ENCODE peak calls at places on chromosomes 4 and X, in ten cellular contexts. X is AG09309, B is bronchial epithelial cell, O is thyroid gland, F is suprapubic skin, V is MM.1S, D is Peyer's patch, K is heart right ventricle, E is mucosa of descending colon, Q is colonic mucosa. W is an unnamed sample.

GRCh38 chr4:42761804-42762203 is 104.9 kb upstream of the ATP8A1 start:
- DNase-seq in X (no peak), B (no peak), O (no peak), F (no peak), V (no peak), D (no peak), K (no peak), E (no peak), Q (no peak), W (no peak)

GRCh38 chrX:134294548-134294947 is 57.6 kb downstream of the CCDC160 start:
- DNase-seq in X (no peak), B (peak), O (no peak), F (no peak), V (no peak), D (no peak), K (no peak), E (no peak), Q (no peak), W (no peak)

GRCh38 chr4:76434901-76435688 is at the start of gene SHROOM3:
- DNase-seq in X (no peak), B (peak), O (peak), F (no peak), V (peak), D (no peak), K (no peak), E (no peak), Q (no peak), W (no peak)

GRCh38 chr4:19014594-19014993 is 993.0 kb upstream of the LCORL start:
- DNase-seq in X (no peak), B (no peak), O (no peak), F (no peak), V (no peak), D (no peak), K (no peak), E (no peak), Q (no peak), W (no peak)

GRCh38 chr4:4618846-4619245 is 77.0 kb upstream of the STX18 start:
- DNase-seq in X (no peak), B (no peak), O (no peak), F (no peak), V (no peak), D (no peak), K (no peak), E (no peak), Q (no peak), W (no peak)

GRCh38 chr4:22987861-22988260 is 295.1 kb downstream of the GBA3 start:
- DNase-seq in X (no peak), B (peak), O (no peak), F (no peak), V (no peak), D (no peak), K (no peak), E (no peak), Q (no peak), W (no peak)

GRCh38 chr4:54802336-54802735 is 144.6 kb downstream of the KIT start:
- DNase-seq in X (no peak), B (no peak), O (no peak), F (no peak), V (no peak), D (no peak), K (no peak), E (no peak), Q (no peak), W (no peak)

GRCh38 chr4:118904935-118905334 is 16.3 kb downstream of the SYNPO2 start:
- DNase-seq in X (no peak), B (no peak), O (no peak), F (no peak), V (no peak), D (no peak), K (no peak), E (no peak), Q (no peak), W (no peak)

GRCh38 chr4:85968945-85969830 is 390.7 kb downstream of the MAPK10 start:
- DNase-seq in X (no peak), B (peak), O (no peak), F (no peak), V (peak), D (no peak), K (no peak), E (peak), Q (no peak), W (no peak)

GRCh38 chrX:9285342-9285771 is 179.5 kb upstream of the TBL1X start:
- DNase-seq in X (no peak), B (no peak), O (no peak), F (no peak), V (no peak), D (no peak), K (no peak), E (no peak), Q (no peak), W (no peak)

GRCh38 chr4:86448891-86449290 is 89.0 kb upstream of the MAPK10 start:
- DNase-seq in X (no peak), B (no peak), O (no peak), F (no peak), V (no peak), D (no peak), K (no peak), E (no peak), Q (no peak), W (no peak)

GRCh38 chr4:154366956-154367355 is 124.6 kb downstream of the DCHS2 start:
- DNase-seq in X (no peak), B (no peak), O (peak), F (no peak), V (no peak), D (no peak), K (no peak), E (no peak), Q (no peak), W (no peak)

GRCh38 chrX:150032742-150033141 is 94.5 kb upstream of the EOLA2 start:
- DNase-seq in X (peak), B (peak), O (no peak), F (no peak), V (no peak), D (no peak), K (no peak), E (no peak), Q (no peak), W (no peak)

GRCh38 chrX:107429090-107429489 is 20.4 kb upstream of the FRMPD3 start:
- DNase-seq in X (no peak), B (peak), O (peak), F (no peak), V (peak), D (no peak), K (no peak), E (peak), Q (peak), W (no peak)

GRCh38 chrX:50471390-50471789 is 765 bp upstream of the DGKK start:
- DNase-seq in X (no peak), B (no peak), O (no peak), F (no peak), V (no peak), D (no peak), K (no peak), E (no peak), Q (no peak), W (no peak)

GRCh38 chr4:67776746-67777145 is 22.6 kb upstream of the GNRHR start:
- DNase-seq in X (no peak), B (no peak), O (no peak), F (no peak), V (no peak), D (no peak), K (no peak), E (no peak), Q (no peak), W (no peak)

GRCh38 chrX:137568741-137569469 is 3.0 kb downstream of the ZIC3 start:
- DNase-seq in X (no peak), B (no peak), O (no peak), F (no peak), V (no peak), D (no peak), K (no peak), E (no peak), Q (no peak), W (no peak)

GRCh38 chrX:79259073-79259689 is 108.0 kb downstream of the ITM2A start:
- DNase-seq in X (no peak), B (no peak), O (no peak), F (no peak), V (peak), D (no peak), K (peak), E (peak), Q (no peak), W (no peak)

GRCh38 chrX:38796926-38797325 is 4.3 kb upstream of the MID1IP1 start:
- DNase-seq in X (no peak), B (peak), O (no peak), F (no peak), V (no peak), D (no peak), K (no peak), E (no peak), Q (no peak), W (no peak)

GRCh38 chr4:1676605-1677525 is 7.2 kb downstream of the FAM53A start:
- DNase-seq in X (no peak), B (no peak), O (no peak), F (no peak), V (no peak), D (no peak), K (no peak), E (no peak), Q (no peak), W (no peak)

GRCh38 chr4:26161030-26161824 is 159.6 kb upstream of the RBPJ start:
- DNase-seq in X (no peak), B (no peak), O (no peak), F (no peak), V (no peak), D (no peak), K (no peak), E (no peak), Q (no peak), W (no peak)

GRCh38 chr4:116599859-116600258 is 485.5 kb downstream of the TRAM1L1 start:
- DNase-seq in X (no peak), B (no peak), O (no peak), F (no peak), V (no peak), D (no peak), K (no peak), E (no peak), Q (no peak), W (peak)

GRCh38 chrX:20968996-20969395 is 405.2 kb upstream of the CNKSR2 start:
- DNase-seq in X (no peak), B (peak), O (no peak), F (no peak), V (no peak), D (no peak), K (no peak), E (no peak), Q (no peak), W (no peak)

GRCh38 chr4:73501664-73502265 is 20.2 kb downstream of the AFM start:
- DNase-seq in X (no peak), B (no peak), O (no peak), F (no peak), V (no peak), D (no peak), K (no peak), E (no peak), Q (no peak), W (no peak)

GRCh38 chr4:135371137-135371536 is 1169.5 kb upstream of the PABPC4L start:
- DNase-seq in X (no peak), B (no peak), O (no peak), F (no peak), V (peak), D (no peak), K (no peak), E (peak), Q (no peak), W (no peak)

GRCh38 chr4:83267121-83267834 is 17.3 kb downstream of the COQ2 start:
- DNase-seq in X (peak), B (peak), O (peak), F (no peak), V (no peak), D (no peak), K (no peak), E (no peak), Q (no peak), W (no peak)

GRCh38 chr4:99816611-99817309 is at the start of gene DAPP1:
- DNase-seq in X (no peak), B (peak), O (peak), F (peak), V (peak), D (peak), K (peak), E (peak), Q (peak), W (no peak)

GRCh38 chr4:8730159-8730558 is 137.6 kb downstream of the CPZ start:
- DNase-seq in X (no peak), B (no peak), O (no peak), F (peak), V (no peak), D (no peak), K (no peak), E (no peak), Q (no peak), W (peak)

GRCh38 chr4:159549092-159549491 is 446.2 kb downstream of the RAPGEF2 start:
- DNase-seq in X (no peak), B (peak), O (no peak), F (no peak), V (no peak), D (no peak), K (no peak), E (no peak), Q (no peak), W (no peak)

GRCh38 chrX:9429767-9430166 is 35.1 kb upstream of the TBL1X start:
- DNase-seq in X (no peak), B (peak), O (peak), F (no peak), V (no peak), D (no peak), K (no peak), E (no peak), Q (no peak), W (no peak)

GRCh38 chr4:127846061-127846460 is 34.6 kb upstream of the PLK4 start:
- DNase-seq in X (no peak), B (no peak), O (no peak), F (no peak), V (no peak), D (no peak), K (no peak), E (no peak), Q (no peak), W (no peak)
- TF ChIP-seq CTCF in X (no peak), B (no peak), O (no peak), F (no peak), V (no peak), D (no peak), K (no peak), E (no peak), Q (no peak), W (no peak)

GRCh38 chrX:84735025-84735424 is 232.8 kb upstream of the HDX start:
- DNase-seq in X (no peak), B (peak), O (no peak), F (no peak), V (no peak), D (no peak), K (no peak), E (no peak), Q (no peak), W (no peak)

GRCh38 chrX:84724576-84724975 is 222.3 kb upstream of the HDX start:
- DNase-seq in X (no peak), B (no peak), O (no peak), F (no peak), V (no peak), D (no peak), K (no peak), E (no peak), Q (no peak), W (no peak)

GRCh38 chrX:84729408-84729807 is 227.2 kb upstream of the HDX start:
- DNase-seq in X (no peak), B (no peak), O (no peak), F (no peak), V (no peak), D (no peak), K (no peak), E (no peak), Q (no peak), W (no peak)

GRCh38 chrX:84729809-84730208 is 227.6 kb upstream of the HDX start:
- DNase-seq in X (peak), B (peak), O (no peak), F (no peak), V (peak), D (no peak), K (no peak), E (peak), Q (no peak), W (no peak)
- TF ChIP-seq CTCF in X (peak), B (peak), O (peak), F (peak), V (peak), D (peak), K (peak), E (peak), Q (peak), W (peak)

DNA sequence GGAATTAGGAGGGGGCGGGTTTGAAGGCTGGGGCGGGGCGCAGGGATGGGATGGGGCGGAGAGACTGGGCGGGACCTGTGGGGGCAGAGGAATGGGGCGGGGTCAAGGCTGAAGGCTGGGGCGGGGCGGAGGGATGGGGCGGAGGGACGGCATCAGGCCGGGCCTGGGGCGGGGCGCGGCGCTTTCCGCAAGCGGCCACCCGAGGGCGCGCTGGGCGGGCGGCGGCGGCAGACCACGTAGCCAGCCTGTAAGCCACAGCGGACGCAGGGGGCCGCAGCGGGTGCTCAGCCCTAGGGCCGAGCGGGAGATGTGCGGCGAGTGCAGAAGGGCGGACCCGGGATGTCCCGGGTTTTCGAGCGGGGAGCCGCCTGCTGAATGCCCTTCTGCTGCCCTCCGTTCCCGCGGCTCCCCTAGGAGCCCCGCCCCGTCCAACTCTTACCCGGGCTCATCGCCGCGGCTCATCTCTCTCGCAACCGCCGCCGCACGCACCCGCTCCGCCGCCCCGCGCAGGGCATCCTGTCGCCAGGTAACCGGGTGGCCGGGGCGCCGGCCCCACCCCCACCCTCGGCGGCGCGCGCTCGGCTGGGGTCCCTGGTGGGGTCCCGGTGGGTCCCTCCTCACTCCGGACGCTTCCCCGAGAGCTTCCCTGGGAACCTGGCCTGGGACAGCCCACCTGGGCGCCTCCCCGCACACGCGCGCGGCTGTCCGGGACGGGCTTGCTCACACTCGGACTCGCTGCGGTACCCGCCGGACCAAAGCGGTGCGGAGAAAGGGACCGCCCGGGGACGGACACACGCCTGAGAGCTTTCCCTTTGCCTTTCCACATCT is at the start of gene CCDC110:
- DNase-seq in X (peak), B (peak), O (peak), F (peak), V (peak), D (peak), K (peak), E (peak), Q (peak), W (no peak)
- TF ChIP-seq CTCF in X (peak), B (peak), O (peak), F (peak), V (peak), D (peak), K (peak), E (peak), Q (peak), W (peak)

GRCh38 chr4:147110968-147111367 is 165.3 kb upstream of the TTC29 start:
- DNase-seq in X (no peak), B (peak), O (no peak), F (no peak), V (no peak), D (no peak), K (no peak), E (no peak), Q (no peak), W (no peak)
- TF ChIP-seq CTCF in X (peak), B (no peak), O (peak), F (no peak), V (no peak), D (no peak), K (no peak), E (no peak), Q (no peak), W (peak)

DNA sequence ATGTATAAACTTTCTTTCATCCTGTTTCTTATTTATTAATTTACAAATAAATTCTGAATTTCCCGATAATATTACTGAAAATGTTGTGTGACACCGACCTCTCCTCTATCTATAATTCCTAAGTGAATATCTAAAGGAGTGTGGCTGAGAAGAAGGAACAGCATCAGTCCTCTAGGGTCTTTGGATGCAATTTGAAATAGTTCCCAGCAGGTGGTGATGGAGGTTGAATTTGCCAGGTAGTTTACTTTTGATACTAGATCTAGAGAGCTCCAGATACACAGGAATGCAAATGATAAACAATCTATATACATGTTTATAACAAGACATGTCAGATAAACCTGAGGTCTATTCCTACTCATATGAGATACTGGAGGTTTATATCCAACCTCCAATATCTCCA is 305.4 kb downstream of the PCDH18 start:
- DNase-seq in X (no peak), B (peak), O (no peak), F (no peak), V (peak), D (no peak), K (no peak), E (no peak), Q (no peak), W (no peak)
- TF ChIP-seq CTCF in X (peak), B (peak), O (peak), F (no peak), V (peak), D (no peak), K (no peak), E (no peak), Q (no peak), W (peak)